ENCODE peak calls at places on chromosomes 5 and 9, in four cellular contexts. W, A, H and Q are unnamed samples.

GRCh38 chr5:76958976-76959767 is 6.3 kb downstream of the CRHBP start:
- DNase-seq in H (peak; percentile 83), A (no peak), W (peak; percentile 4), Q (no peak)

GRCh38 chr5:66239034-66239433 is 94.9 kb downstream of the SREK1 start:
- DNase-seq in W (peak; percentile 39), A (no peak), H (no peak), Q (peak; percentile 22)

GRCh38 chr5:922745-923472 is 30.2 kb downstream of the TRIP13 start:
- DNase-seq in W (no peak), H (no peak), A (no peak), Q (no peak)

GRCh38 chr5:148952097-148952828 is 110.6 kb downstream of the SH3TC2 start:
- DNase-seq in H (no peak), A (no peak), W (no peak), Q (no peak)

GRCh38 chr5:63963080-63963735 is 963 bp upstream of the HTR1A start:
- DNase-seq in H (peak; percentile 54), A (peak; percentile 75), W (peak; percentile 74), Q (peak; percentile 78)

GRCh38 chr9:129889461-129889935 is 54.2 kb downstream of the USP20 start:
- DNase-seq in W (no peak), H (no peak), A (no peak), Q (no peak)

GRCh38 chr5:2663489-2663888 is 88.0 kb downstream of the IRX2 start:
- DNase-seq in H (no peak), W (no peak), A (no peak), Q (no peak)

GRCh38 chr9:17272510-17272909 is 137.7 kb downstream of the CNTLN start:
- DNase-seq in A (no peak), W (no peak), H (no peak), Q (peak; percentile 39)

GRCh38 chr5:135208555-135209494 is 174.8 kb upstream of the PITX1 start:
- DNase-seq in W (peak; percentile 87), H (peak; percentile 97), A (peak; percentile 39), Q (no peak)

GRCh38 chr9:87516222-87516930 is 18.7 kb downstream of the DAPK1 start:
- DNase-seq in W (no peak), H (peak; percentile 90), A (no peak), Q (no peak)

GRCh38 chr5:154541553-154541952 is 63.5 kb upstream of the HAND1 start:
- DNase-seq in H (no peak), A (peak; percentile 77), W (peak; percentile 5), Q (no peak)

GRCh38 chr9:5846080-5846479 is 13.2 kb upstream of the ERMP1 start:
- DNase-seq in W (no peak), A (no peak), H (no peak), Q (no peak)

GRCh38 chr5:108521841-108522506 is 140.1 kb upstream of the FBXL17 start:
- DNase-seq in A (no peak), H (peak; percentile 71), W (peak; percentile 92), Q (peak; percentile 76)

GRCh38 chr9:122246666-122247065 is 17.9 kb upstream of the LHX6 start:
- DNase-seq in W (no peak), H (no peak), A (no peak), Q (no peak)

GRCh38 chr5:178069909-178070308 is 43.4 kb upstream of the N4BP3 start:
- DNase-seq in W (peak; percentile 70), H (peak; percentile 41), A (peak; percentile 83), Q (no peak)

GRCh38 chr9:15642369-15642962 is 89.6 kb downstream of the CCDC171 start:
- DNase-seq in W (peak; percentile 46), H (peak; percentile 59), A (no peak), Q (peak; percentile 14)

GRCh38 chr5:150000990-150001659 is 586 bp downstream of the HMGXB3 start:
- DNase-seq in W (peak; percentile 44), A (no peak), H (peak; percentile 50), Q (peak; percentile 39)

GRCh38 chr5:180212363-180213255 is 3.6 kb upstream of the RASGEF1C start:
- DNase-seq in A (no peak), H (peak; percentile 40), W (peak; percentile 65), Q (no peak)

GRCh38 chr9:105539452-105539851 is 18.5 kb upstream of the FKTN start:
- DNase-seq in A (no peak), W (peak; percentile 21), H (no peak), Q (no peak)

GRCh38 chr9:137166242-137167112 is 3.4 kb downstream of the LRRC26 start:
- DNase-seq in H (no peak), A (no peak), W (no peak), Q (no peak)

GRCh38 chr9:137168575-137168906 is 1.3 kb downstream of the LRRC26 start:
- DNase-seq in H (no peak), W (no peak), A (peak; percentile 64), Q (no peak)

GRCh38 chr9:137165250-137165836 is 4.5 kb downstream of the LRRC26 start:
- DNase-seq in H (no peak), A (no peak), W (no peak), Q (no peak)

GRCh38 chr9:137167752-137168574 is 1.9 kb downstream of the LRRC26 start:
- DNase-seq in H (no peak), A (peak; percentile 73), W (no peak), Q (no peak)

GRCh38 chr9:137167113-137167751 is 2.6 kb downstream of the LRRC26 start:
- DNase-seq in W (no peak), H (no peak), A (no peak), Q (no peak)
- H3K4me2 ChIP-seq in W (peak overlapping the region; percentile 84), H (no peak overlapping the region), A (peak overlapping the region; percentile 96), Q (no peak overlapping the region)

GRCh38 chr9:92325269-92325990 is at the start of the genes CENPP and NOL8:
- DNase-seq in H (peak; percentile 93), A (peak; percentile 85), W (peak; percentile 76), Q (peak; percentile 92)

GRCh38 chr9:92324889-92325268 is 271 bp downstream of the NOL8 start:
- DNase-seq in A (no peak), W (no peak), H (no peak), Q (no peak)

GRCh38 chr9:92325991-92326500 is 293 bp downstream of the CENPP start:
- DNase-seq in W (peak; percentile 22), A (no peak), H (no peak), Q (peak; percentile 33)

GRCh38 chr9:92327283-92327850 is 1.6 kb downstream of the CENPP start:
- DNase-seq in A (no peak), W (no peak), H (no peak), Q (no peak)

GRCh38 chr9:92328225-92328624 is 2.5 kb downstream of the CENPP start:
- DNase-seq in A (no peak), H (peak; percentile 43), W (peak; percentile 46), Q (no peak)
- TF ChIP-seq CTCF in A (no peak), H (peak; percentile 19), W (peak; percentile 44), Q (no peak)

GRCh38 chr5:96683810-96684209 is 21.6 kb downstream of the CAST start:
- DNase-seq in A (no peak), H (no peak), W (no peak), Q (no peak)
- H2AFZ ChIP-seq in A (no peak overlapping the region), H (no peak overlapping the region), W (no peak overlapping the region), Q (no peak overlapping the region)

DNA sequence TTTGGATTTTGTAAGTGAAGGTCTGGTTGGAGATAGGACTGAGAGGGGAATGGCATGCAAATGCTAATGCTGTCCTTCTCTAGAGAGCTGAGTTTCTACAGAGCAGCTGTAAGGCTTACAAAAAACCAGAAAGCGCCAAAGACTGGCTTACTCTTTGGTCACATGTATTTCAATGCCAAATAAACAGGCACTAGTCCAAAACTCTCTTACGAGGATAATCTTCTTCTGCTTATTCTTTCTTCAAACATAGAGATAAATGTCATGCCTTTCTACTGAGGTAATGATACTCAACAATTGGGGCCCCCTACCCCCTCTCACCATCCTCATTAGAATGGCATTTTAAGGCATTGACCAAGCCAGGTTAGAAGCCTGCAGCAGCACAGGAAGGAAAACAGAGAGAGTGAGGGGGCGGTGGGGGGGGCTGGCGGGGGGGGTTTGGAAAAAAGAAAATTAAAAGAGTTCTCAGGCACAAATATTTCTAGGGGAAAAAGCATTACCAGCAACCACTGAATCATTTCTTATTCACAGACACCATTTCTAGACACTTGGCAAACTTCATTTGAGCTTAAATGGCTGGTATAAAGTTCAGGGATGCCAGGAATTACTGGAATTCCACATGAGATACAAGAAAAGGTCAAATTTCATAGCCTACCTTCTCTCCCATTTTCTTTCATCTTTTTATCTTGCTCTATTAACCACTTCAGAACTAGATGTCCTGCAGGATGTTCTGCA is 34.0 kb downstream of the PUM3 start:
- DNase-seq in W (peak; percentile 29), A (no peak), H (peak; percentile 62), Q (no peak)
- H3K4me2 ChIP-seq in W (no peak overlapping the region), A (peak overlapping the region; percentile 59), H (no peak overlapping the region), Q (no peak overlapping the region)

DNA sequence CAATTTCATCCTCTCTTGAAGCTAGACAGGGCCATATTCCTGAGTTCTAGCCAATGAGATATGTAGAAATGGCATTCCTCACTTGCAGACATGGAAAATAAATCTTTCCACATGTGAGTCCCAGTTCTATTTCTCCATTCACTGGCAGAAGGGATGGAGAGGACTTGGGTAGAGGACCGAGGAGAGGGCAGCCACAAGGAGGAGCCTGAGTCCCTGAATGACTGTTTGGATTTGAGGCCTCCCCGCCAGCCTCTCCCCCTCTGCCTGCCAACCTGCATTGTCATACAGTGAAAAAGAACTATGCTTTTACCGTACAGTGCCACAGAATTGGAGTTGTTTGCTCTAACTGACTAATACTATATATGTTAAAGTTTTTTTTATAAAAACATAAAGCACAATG is 583.0 kb upstream of the WWC1 start:
- DNase-seq in W (no peak), A (no peak), H (no peak), Q (no peak)
- TF ChIP-seq CTCF in W (peak; percentile 13), A (peak; percentile 42), H (no peak), Q (no peak)

GRCh38 chr5:56763711-56764466 is 51.5 kb upstream of the MAP3K1 start:
- DNase-seq in A (no peak), H (no peak), W (peak; percentile 22), Q (no peak)
- H2AFZ ChIP-seq in A (no peak overlapping the region), H (no peak overlapping the region), W (peak overlapping the region; percentile 18), Q (no peak overlapping the region)

DNA sequence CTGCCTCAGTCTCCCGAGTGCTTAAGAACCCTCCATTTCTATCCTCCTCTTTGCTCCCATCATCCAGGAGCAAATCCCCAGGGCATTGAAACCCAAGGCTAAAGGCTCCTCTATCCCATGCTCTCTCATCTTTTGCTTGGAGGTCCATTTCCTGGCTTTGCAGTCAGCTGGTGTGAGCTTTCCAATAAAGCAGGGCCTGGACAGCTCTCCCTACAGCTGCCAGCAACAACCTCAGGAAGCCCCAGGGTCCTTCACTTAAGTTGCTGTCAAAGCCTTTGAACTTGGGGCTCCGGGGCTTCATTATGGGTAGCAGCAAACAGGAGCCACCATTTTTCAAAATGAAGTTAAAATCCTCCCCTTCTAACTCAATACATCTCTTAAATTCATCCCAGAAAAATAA is 83.5 kb upstream of the IL6ST start:
- DNase-seq in H (no peak), A (no peak), W (no peak), Q (no peak)
- H3K4me2 ChIP-seq in H (no peak overlapping the region), A (no peak overlapping the region), W (no peak overlapping the region), Q (no peak overlapping the region)

GRCh38 chr5:172868924-172869565 is 35.0 kb downstream of the ERGIC1 start:
- DNase-seq in W (peak; percentile 88), A (no peak), H (peak; percentile 92), Q (no peak)
- TF ChIP-seq CTCF in W (peak; percentile 55), A (no peak), H (peak; percentile 60), Q (no peak)

GRCh38 chr9:89319015-89319905 is 960 bp downstream of the SECISBP2 start:
- DNase-seq in H (no peak), A (no peak), W (no peak), Q (no peak)

GRCh38 chr9:89314955-89315354 is 3.3 kb upstream of the SECISBP2 start:
- DNase-seq in W (no peak), H (no peak), A (no peak), Q (no peak)

GRCh38 chr9:89317282-89317681 is 1.0 kb upstream of the SECISBP2 start:
- DNase-seq in W (no peak), H (no peak), A (no peak), Q (no peak)

GRCh38 chr9:89315482-89315881 is 2.8 kb upstream of the SECISBP2 start:
- DNase-seq in A (no peak), H (no peak), W (no peak), Q (no peak)

GRCh38 chr9:89318123-89319014 is at the start of gene SECISBP2:
- DNase-seq in W (peak; percentile 91), H (peak; percentile 98), A (peak; percentile 98), Q (peak; percentile 95)
- H2AFZ ChIP-seq in W (peak within 1 kb of the TSS; percentile 58), H (peak within 1 kb of the TSS; percentile 48), A (no peak within 1 kb of the TSS), Q (peak within 1 kb of the TSS; percentile 58)